ENCODE peak calls at places on chromosome 10, in seven cellular contexts. X, O, L, T, V, P and U are unnamed samples.

GRCh38 chr10:112696587-112696986 is 249.6 kb downstream of the VTI1A start:
- DNase-seq in V (no peak), X (no peak), O (no peak), P (no peak), T (no peak), L (no peak), U (no peak)

GRCh38 chr10:101001225-101002035 is 1.8 kb downstream of the LZTS2 start:
- DNase-seq in X (peak), P (peak), T (peak), V (peak), O (peak), L (peak), U (peak)

GRCh38 chr10:51090190-51090589 is 15.9 kb downstream of the PRKG1 start:
- DNase-seq in X (no peak), P (no peak), V (peak), O (peak), T (no peak), L (no peak), U (no peak)

GRCh38 chr10:48811461-48811860 is 126.8 kb downstream of the WDFY4 start:
- DNase-seq in O (no peak), X (no peak), L (no peak), V (no peak), P (no peak), T (no peak), U (no peak)

GRCh38 chr10:29386347-29386999 is 97.6 kb downstream of the LYZL1 start:
- DNase-seq in T (no peak), X (no peak), O (no peak), P (no peak), L (no peak), V (peak), U (no peak)

GRCh38 chr10:102505462-102506115 is 1.8 kb downstream of the SUFU start:
- DNase-seq in L (no peak), T (no peak), X (no peak), V (no peak), P (no peak), O (no peak), U (no peak)

GRCh38 chr10:43962346-43963191 is 313.9 kb upstream of the ZNF32 start:
- DNase-seq in X (no peak), O (peak), L (no peak), P (no peak), V (peak), T (no peak), U (no peak)

GRCh38 chr10:123570051-123570897 is 95.9 kb upstream of the GPR26 start:
- DNase-seq in P (no peak), O (no peak), V (no peak), T (no peak), X (no peak), L (no peak), U (no peak)

GRCh38 chr10:79412516-79412915 is 32.9 kb downstream of the ZCCHC24 start:
- DNase-seq in T (no peak), L (no peak), P (no peak), X (no peak), O (no peak), V (no peak), U (no peak)

GRCh38 chr10:22599048-22599561 is 115.3 kb downstream of the PIP4K2A start:
- DNase-seq in P (no peak), X (no peak), V (peak), L (peak), T (no peak), O (no peak), U (no peak)

GRCh38 chr10:22158426-22158825 is 59.4 kb downstream of the EBLN1 start:
- DNase-seq in P (no peak), T (no peak), X (no peak), L (no peak), O (no peak), V (peak), U (no peak)

GRCh38 chr10:110547139-110547761 is 20.2 kb upstream of the SMC3 start:
- DNase-seq in P (no peak), L (no peak), T (no peak), V (peak), X (no peak), O (peak), U (no peak)

DNA sequence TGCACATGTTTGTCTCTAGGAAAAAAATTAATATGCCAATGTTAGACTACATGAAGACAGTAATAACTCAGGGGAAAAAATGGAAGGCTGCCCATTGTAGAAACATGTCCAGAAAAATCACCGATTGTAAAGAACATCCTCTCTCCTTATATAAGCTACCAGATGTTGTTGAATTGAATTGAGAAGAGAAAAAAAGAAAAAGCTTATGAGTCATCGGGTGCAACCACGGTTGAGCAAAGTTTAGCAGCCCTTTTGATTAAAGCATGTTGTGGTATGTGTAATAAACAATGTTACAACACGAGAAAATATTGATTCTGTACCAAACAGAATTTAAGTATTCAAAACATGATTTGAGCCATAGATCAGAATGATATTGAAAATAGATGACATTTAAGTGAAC is 102.3 kb upstream of the ARHGAP21 start:
- DNase-seq in P (no peak), T (no peak), V (peak), X (no peak), O (no peak), L (peak), U (no peak)
- H3K4me3 ChIP-seq in P (no peak), T (no peak), V (no peak), X (no peak), O (no peak), L (no peak), U (no peak)

GRCh38 chr10:69320521-69320920 is 42.2 kb downstream of the HK1 start:
- DNase-seq in L (no peak), T (no peak), X (no peak), O (no peak), P (no peak), V (no peak), U (no peak)

GRCh38 chr10:69318087-69318996 is 40.0 kb downstream of the HK1 start:
- DNase-seq in O (peak), T (peak), X (peak), P (peak), L (peak), V (peak), U (peak)

GRCh38 chr10:69321037-69321715 is 42.9 kb downstream of the HK1 start:
- DNase-seq in P (no peak), L (no peak), T (no peak), O (no peak), V (no peak), X (no peak), U (no peak)

GRCh38 chr10:69318997-69319727 is 40.9 kb downstream of the HK1 start:
- DNase-seq in V (peak), X (peak), O (peak), P (peak), T (peak), L (no peak), U (peak)

DNA sequence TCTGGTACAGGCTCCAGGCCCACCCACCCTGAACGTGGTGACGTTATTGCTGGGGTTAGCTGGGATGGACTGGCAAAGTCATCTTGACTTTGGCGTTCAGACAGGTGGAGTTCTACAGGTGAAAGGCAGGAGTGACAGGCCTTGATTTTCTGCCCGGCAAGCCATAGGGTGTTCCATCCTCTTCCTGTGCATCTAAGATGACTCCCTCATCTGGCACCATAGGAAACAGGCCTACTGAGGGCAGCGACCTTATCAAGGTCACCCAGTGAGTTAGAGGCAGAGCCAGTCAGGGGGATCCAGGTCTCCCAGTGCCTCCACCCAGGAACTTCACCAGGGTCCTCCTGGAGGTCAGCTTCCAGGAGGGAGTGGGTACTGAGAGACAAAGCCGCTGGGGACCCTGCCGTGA is 41.6 kb downstream of the HK1 start:
- DNase-seq in X (no peak), L (no peak), V (no peak), O (no peak), P (no peak), T (no peak), U (no peak)
- H3K4me3 ChIP-seq in X (peak), L (peak), V (peak), O (peak), P (peak), T (peak), U (peak)

GRCh38 chr10:62054825-62055224 is 153.3 kb downstream of the ARID5B start:
- DNase-seq in L (no peak), O (no peak), P (no peak), X (no peak), T (no peak), V (no peak), U (no peak)
- H3K4me3 ChIP-seq in L (peak), O (no peak), P (no peak), X (peak), T (peak), V (no peak), U (peak)

GRCh38 chr10:69335063-69335587 is 56.8 kb downstream of the HK1 start:
- DNase-seq in T (no peak), P (peak), X (no peak), V (peak), L (no peak), O (peak), U (no peak)
- H3K4me3 ChIP-seq in T (no peak), P (no peak), X (peak), V (no peak), L (no peak), O (no peak), U (no peak)

DNA sequence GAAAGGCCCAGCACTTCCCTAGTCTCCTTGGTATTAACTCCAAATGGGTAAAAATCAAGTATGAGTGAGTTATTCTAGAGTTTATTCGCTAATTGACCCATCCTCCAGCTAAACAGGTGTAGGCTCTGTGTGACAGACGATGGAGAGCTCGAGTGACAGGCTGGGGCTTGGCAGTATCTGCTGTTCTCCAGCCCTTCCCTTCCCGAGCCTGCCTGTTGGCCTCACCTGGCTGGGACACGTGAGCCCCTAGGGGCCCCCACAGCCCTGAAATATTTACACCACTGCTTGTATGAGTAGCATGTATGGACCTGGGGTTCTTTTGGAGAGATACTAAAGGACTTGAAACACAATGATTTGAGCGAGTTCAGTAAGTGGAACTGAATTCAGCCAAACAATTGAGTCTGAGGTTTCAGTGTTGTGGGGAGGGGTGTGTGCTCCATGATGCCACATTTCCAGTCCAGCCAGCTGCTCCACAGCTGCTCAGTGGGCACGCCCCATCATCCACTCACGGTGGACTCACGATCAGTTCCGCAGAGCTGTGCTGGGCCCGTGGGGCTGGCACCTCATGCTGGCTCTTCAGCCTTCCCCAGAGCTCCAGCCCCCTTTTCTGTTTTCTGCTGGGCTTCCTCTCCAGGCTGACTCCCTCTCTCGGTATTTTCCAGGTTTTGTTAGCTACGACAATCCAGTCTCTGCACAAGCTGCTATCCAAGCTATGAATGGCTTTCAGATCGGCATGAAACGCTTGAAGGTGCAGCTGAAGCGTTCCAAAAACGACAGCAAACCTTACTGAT is 283.0 kb downstream of the USP6NL start:
- DNase-seq in O (no peak), T (no peak), V (no peak), X (no peak), P (no peak), L (no peak), U (no peak)
- H3K4me3 ChIP-seq in O (no peak), T (no peak), V (no peak), X (peak), P (no peak), L (no peak), U (no peak)

GRCh38 chr10:23694446-23694920 is 255.6 kb downstream of the OTUD1 start:
- DNase-seq in X (no peak), T (no peak), V (no peak), L (no peak), P (no peak), O (no peak), U (no peak)

GRCh38 chr10:23695825-23696420 is 257.0 kb downstream of the OTUD1 start:
- DNase-seq in X (no peak), V (no peak), L (no peak), O (no peak), T (no peak), P (no peak), U (no peak)

GRCh38 chr10:23696476-23696875 is 257.6 kb downstream of the OTUD1 start:
- DNase-seq in P (no peak), L (no peak), O (no peak), X (no peak), T (no peak), V (no peak), U (no peak)

GRCh38 chr10:23693895-23694294 is 255.0 kb downstream of the OTUD1 start:
- DNase-seq in O (no peak), X (no peak), P (no peak), V (no peak), L (no peak), T (no peak), U (no peak)

GRCh38 chr10:23694921-23695824 is 256.3 kb downstream of the OTUD1 start:
- DNase-seq in L (no peak), V (no peak), O (no peak), X (no peak), P (no peak), T (no peak), U (no peak)
- H3K4me3 ChIP-seq in L (no peak), V (no peak), O (peak), X (peak), P (peak), T (no peak), U (peak)

DNA sequence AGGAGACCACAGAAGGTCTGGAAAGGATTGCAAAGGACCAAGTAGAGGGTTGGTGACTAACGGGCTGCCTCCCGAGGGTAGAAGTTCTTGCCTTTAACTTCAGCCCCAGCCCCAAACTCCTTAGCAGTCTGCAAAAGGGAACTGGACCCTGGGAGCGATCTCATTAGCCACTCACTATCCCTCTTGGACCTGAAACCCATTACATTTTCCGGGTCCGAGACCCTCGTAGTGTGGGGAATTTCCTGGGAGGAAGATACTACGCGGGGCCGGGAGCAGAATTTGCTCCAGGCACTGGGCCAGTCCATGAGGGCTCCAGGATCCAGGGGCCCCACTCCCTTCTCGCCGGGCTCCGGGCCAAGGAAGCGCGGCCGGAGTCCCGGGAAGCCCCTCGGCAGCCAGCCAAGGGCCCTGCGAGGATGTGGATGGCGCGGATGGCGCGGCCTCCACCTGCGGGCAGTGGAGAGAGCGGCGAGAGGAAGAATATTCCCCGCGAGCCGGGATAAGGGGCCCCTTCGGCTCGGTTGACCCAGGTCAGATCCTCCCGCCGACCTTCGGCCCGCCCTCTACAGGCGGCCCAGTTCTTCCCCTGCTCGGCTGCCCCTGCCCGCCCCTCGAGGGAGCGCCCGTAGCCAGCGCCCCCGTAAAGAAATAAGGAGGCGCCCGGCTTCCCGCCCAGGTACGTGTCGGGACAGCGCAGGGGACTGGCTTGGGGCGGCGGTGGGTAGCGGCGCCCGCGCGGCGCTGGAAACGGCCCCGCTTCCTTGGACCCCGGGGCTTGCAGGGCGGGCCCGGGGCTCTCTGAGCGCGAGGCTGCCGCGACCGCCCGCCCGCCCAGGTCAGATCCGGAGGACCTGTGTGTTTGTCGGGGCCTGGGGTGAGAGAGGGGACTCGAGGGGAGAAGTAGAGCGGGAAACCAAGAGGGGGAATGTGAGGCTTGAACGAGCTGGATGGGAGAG is at the start of gene MYO3A:
- DNase-seq in V (no peak), T (no peak), X (no peak), P (no peak), L (no peak), O (no peak), U (no peak)
- H3K4me3 ChIP-seq in V (no peak), T (peak), X (peak), P (no peak), L (no peak), O (no peak), U (peak)

GRCh38 chr10:3563298-3563697 is 221.7 kb downstream of the KLF6 start:
- DNase-seq in X (no peak), O (no peak), T (no peak), P (no peak), V (no peak), L (no peak), U (no peak)
- H3K4me3 ChIP-seq in X (no peak), O (no peak), T (no peak), P (no peak), V (no peak), L (no peak), U (no peak)